ENCODE peak calls at places on chromosomes 16 and 17, in six cellular contexts. G, B, C, F, A and L are unnamed samples.

GRCh38 chr16:76176153-76176552 is 101.0 kb upstream of the CNTNAP4 start:
- DNase-seq in G (no peak), B (no peak), C (no peak), F (no peak), A (no peak), L (no peak)

GRCh38 chr17:65533855-65534457 is 27.5 kb downstream of the AXIN2 start:
- DNase-seq in G (no peak), B (no peak), C (no peak), F (no peak), A (no peak), L (no peak)

GRCh38 chr17:4480929-4481898 is 17.5 kb upstream of the SPNS2 start:
- DNase-seq in G (no peak), B (no peak), C (no peak), F (no peak), A (no peak), L (no peak)

GRCh38 chr17:36675786-36676185 is 74.4 kb downstream of the MRM1 start:
- DNase-seq in G (no peak), B (no peak), C (no peak), F (no peak), A (no peak), L (no peak)

GRCh38 chr16:8795096-8795495 is 2.3 kb downstream of the TMEM186 start:
- DNase-seq in G (no peak), B (no peak), C (no peak), F (no peak), A (no peak), L (no peak)

GRCh38 chr16:56301391-56301850 is 110.1 kb downstream of the GNAO1 start:
- DNase-seq in G (no peak), B (no peak), C (no peak), F (no peak), A (no peak), L (no peak)

GRCh38 chr16:68985855-68986254 is 119.6 kb upstream of the HAS3 start:
- DNase-seq in G (no peak), B (no peak), C (no peak), F (no peak), A (no peak), L (no peak)

GRCh38 chr16:60485877-60486489 is 1550.3 kb downstream of the CDH8 start:
- DNase-seq in G (no peak), B (no peak), C (no peak), F (no peak), A (no peak), L (no peak)

GRCh38 chr17:53336281-53336680 is 486.4 kb upstream of the KIF2B start:
- DNase-seq in G (no peak), B (no peak), C (no peak), F (no peak), A (no peak), L (no peak)

GRCh38 chr17:20805751-20806150 is 226.2 kb downstream of the CDRT15L2 start:
- DNase-seq in G (no peak), B (no peak), C (no peak), F (no peak), A (no peak), L (no peak)

GRCh38 chr17:79840204-79840988 is 1.2 kb upstream of the CBX4 start:
- DNase-seq in G (peak), B (peak), C (peak), F (peak), A (no peak), L (peak)

GRCh38 chr16:2986623-2987188 is 6.5 kb upstream of the PKMYT1 start:
- DNase-seq in G (no peak), B (no peak), C (no peak), F (no peak), A (no peak), L (no peak)

GRCh38 chr17:1181769-1182137 is 2.0 kb upstream of the ABR start:
- DNase-seq in G (no peak), B (no peak), C (no peak), F (no peak), A (no peak), L (no peak)

GRCh38 chr16:66026211-66026610 is 340.3 kb upstream of the CDH5 start:
- DNase-seq in G (peak), B (no peak), C (no peak), F (no peak), A (no peak), L (peak)